ENCODE peak calls at places on chromosomes 6 and 20, in seven cellular contexts. J, O, G, L, V, A and X are unnamed samples.
A peak's percentile ranks its signal among the peaks of the same experiment; 100 is the strongest.

GRCh38 chr20:20525756-20526155 is 157.9 kb downstream of the INSM1 start:
- DNase-seq in G (no peak), O (no peak), V (no peak), J (no peak), A (no peak), L (no peak), X (no peak)

GRCh38 chr20:24423291-24423690 is 46.1 kb upstream of the SYNDIG1 start:
- DNase-seq in L (no peak), A (no peak), J (no peak), V (no peak), G (no peak), O (no peak), X (no peak)

GRCh38 chr6:112337209-112337638 is 9.9 kb upstream of the RFPL4B start:
- DNase-seq in J (no peak), A (peak; percentile 92), O (peak; percentile 54), L (peak; percentile 83), G (peak; percentile 72), V (no peak), X (peak; percentile 76)

GRCh38 chr20:56636701-56637100 is 7.6 kb downstream of the TFAP2C start:
- DNase-seq in O (no peak), A (no peak), J (no peak), L (peak; percentile 76), G (no peak), V (no peak), X (no peak)

GRCh38 chr20:32603046-32603726 is 18.1 kb upstream of the NOL4L start:
- DNase-seq in A (no peak), V (peak; percentile 70), O (peak; percentile 65), L (no peak), J (no peak), G (no peak), X (no peak)

GRCh38 chr6:93318127-93318526 is 101.2 kb downstream of the EPHA7 start:
- DNase-seq in J (no peak), O (no peak), L (no peak), G (no peak), A (no peak), V (no peak), X (no peak)

GRCh38 chr20:50635676-50636600 is 55.4 kb downstream of the RIPOR3 start:
- DNase-seq in L (peak; percentile 61), J (peak; percentile 41), G (peak; percentile 83), V (peak; percentile 86), O (peak; percentile 69), A (peak; percentile 42), X (peak; percentile 82)

GRCh38 chr20:38840053-38840893 is 34.8 kb downstream of the PPP1R16B start:
- DNase-seq in J (peak; percentile 33), G (no peak), A (no peak), V (no peak), L (no peak), O (no peak), X (no peak)

GRCh38 chr20:46895906-46896242 is 1.2 kb downstream of the EYA2 start:
- DNase-seq in L (no peak), V (no peak), O (no peak), J (no peak), A (no peak), G (no peak), X (no peak)

GRCh38 chr20:33689973-33690372 is 3.8 kb upstream of the E2F1 start:
- DNase-seq in J (peak; percentile 50), L (peak; percentile 83), G (no peak), V (no peak), A (peak; percentile 77), O (no peak), X (peak; percentile 72)

GRCh38 chr6:123094768-123095167 is 98.7 kb downstream of the CLVS2 start:
- DNase-seq in L (no peak), G (no peak), A (no peak), O (no peak), J (no peak), V (no peak), X (no peak)

GRCh38 chr6:132715204-132715603 is 1.3 kb upstream of the VNN1 start:
- DNase-seq in J (no peak), A (peak; percentile 79), O (peak; percentile 65), V (no peak), G (peak; percentile 11), L (peak; percentile 45), X (peak; percentile 67)

GRCh38 chr6:15682965-15683822 is 20.4 kb upstream of the DTNBP1 start:
- DNase-seq in L (no peak), J (no peak), G (no peak), V (no peak), O (no peak), A (no peak), X (no peak)

GRCh38 chr6:133179483-133179882 is 61.7 kb upstream of the EYA4 start:
- DNase-seq in G (no peak), O (no peak), L (no peak), A (no peak), J (no peak), V (no peak), X (no peak)

GRCh38 chr6:29926795-29927427 is 15.4 kb upstream of the HLA-A start:
- DNase-seq in G (no peak), V (peak; percentile 87), L (no peak), O (peak; percentile 65), A (peak; percentile 61), J (peak; percentile 84), X (no peak)

GRCh38 chr6:6248651-6249050 is 71.8 kb downstream of the F13A1 start:
- DNase-seq in G (no peak), J (no peak), O (no peak), A (no peak), V (no peak), L (no peak), X (no peak)

GRCh38 chr6:43301081-43301870 is 3.2 kb downstream of the SLC22A7 start:
- DNase-seq in J (no peak), L (no peak), V (peak; percentile 15), A (no peak), O (no peak), G (no peak), X (no peak)

GRCh38 chr6:146200136-146200708 is 171.4 kb downstream of the GRM1 start:
- DNase-seq in G (no peak), J (no peak), O (no peak), V (no peak), A (no peak), L (no peak), X (no peak)

GRCh38 chr6:85580878-85581267 is 12.8 kb downstream of the SNX14 start:
- DNase-seq in L (peak; percentile 76), O (peak; percentile 53), V (no peak), G (peak; percentile 39), J (no peak), A (peak; percentile 46), X (no peak)

GRCh38 chr6:114989279-114989964 is 646.6 kb upstream of the HS3ST5 start:
- DNase-seq in V (peak; percentile 20), G (peak; percentile 8), J (no peak), O (no peak), L (no peak), A (no peak), X (no peak)

GRCh38 chr6:140020207-140020791 is 645.9 kb upstream of the CITED2 start:
- DNase-seq in A (no peak), V (no peak), O (no peak), L (no peak), J (no peak), G (no peak), X (no peak)

GRCh38 chr6:24929255-24929654 is 6.5 kb downstream of the RIPOR2 start:
- DNase-seq in O (no peak), J (no peak), A (no peak), L (no peak), V (no peak), G (no peak), X (no peak)

GRCh38 chr20:33262658-33263065 is 20.4 kb upstream of the BPIFB1 start:
- DNase-seq in G (peak; percentile 63), V (no peak), A (peak; percentile 69), L (peak; percentile 57), J (no peak), O (peak; percentile 61), X (peak; percentile 50)

GRCh38 chr6:128663238-128663637 is 142.8 kb upstream of the PTPRK start:
- DNase-seq in L (no peak), V (no peak), A (no peak), G (no peak), J (no peak), O (no peak), X (no peak)

GRCh38 chr6:119096683-119097310 is 18.3 kb upstream of the FAM184A start:
- DNase-seq in V (no peak), L (no peak), G (no peak), O (peak; percentile 78), A (peak; percentile 57), J (no peak), X (peak; percentile 30)

GRCh38 chr20:3896853-3897252 is 7.7 kb downstream of the PANK2 start:
- DNase-seq in G (no peak), A (no peak), J (no peak), O (no peak), V (no peak), L (no peak), X (no peak)

GRCh38 chr6:151842816-151843215 is 35.3 kb downstream of the ESR1 start:
- DNase-seq in J (no peak), V (no peak), L (no peak), O (no peak), G (no peak), A (no peak), X (no peak)

GRCh38 chr6:26224547-26224912 is 137.3 kb downstream of the HFE start:
- DNase-seq in L (no peak), J (no peak), A (no peak), G (no peak), O (no peak), V (no peak), X (no peak)

GRCh38 chr20:52102559-52102958 is 89.0 kb downstream of the ZFP64 start:
- DNase-seq in A (no peak), L (no peak), G (no peak), O (no peak), J (no peak), V (no peak), X (no peak)

GRCh38 chr20:36407196-36407733 is 101.1 kb downstream of the DLGAP4 start:
- DNase-seq in O (no peak), V (no peak), L (peak; percentile 32), J (no peak), A (no peak), G (no peak), X (no peak)

GRCh38 chr6:14079433-14079832 is 38.1 kb upstream of the CD83 start:
- DNase-seq in A (no peak), O (no peak), V (no peak), G (peak; percentile 41), L (peak; percentile 87), J (no peak), X (no peak)

GRCh38 chr6:36436466-36436865 is 6.2 kb downstream of the PXT1 start:
- DNase-seq in A (peak; percentile 36), L (no peak), G (no peak), O (no peak), J (no peak), V (no peak), X (no peak)

GRCh38 chr6:140490086-140490485 is 1115.6 kb upstream of the CITED2 start:
- DNase-seq in J (no peak), L (no peak), V (no peak), G (no peak), A (peak; percentile 10), O (no peak), X (no peak)

GRCh38 chr6:135680964-135681913 is 170.3 kb upstream of the PDE7B start:
- DNase-seq in G (no peak), O (peak; percentile 10), V (no peak), J (no peak), L (no peak), A (no peak), X (no peak)

GRCh38 chr20:45257711-45258110 is 3.3 kb upstream of the SLPI start:
- DNase-seq in O (no peak), L (no peak), J (no peak), V (no peak), A (no peak), G (no peak), X (no peak)

GRCh38 chr6:140879861-140880260 is 1252.9 kb upstream of the GJE1 start:
- DNase-seq in A (peak; percentile 8), G (no peak), O (no peak), J (no peak), V (no peak), L (no peak), X (no peak)

GRCh38 chr6:37809144-37809543 is 10.4 kb upstream of the ZFAND3 start:
- DNase-seq in L (no peak), O (no peak), J (no peak), V (no peak), A (no peak), G (no peak), X (no peak)

GRCh38 chr6:50049829-50050228 is at the start of gene DEFB112:
- DNase-seq in L (no peak), O (no peak), V (no peak), G (no peak), A (no peak), J (no peak), X (no peak)